ENCODE peak calls at places on chromosomes 11 and 22, in ten cellular contexts. Q is fibroblast of lung, R is testis, K is PC-9, N is heart left ventricle, U is breast epithelium, C is tibial nerve, L is mesendoderm, O is lung, G is OCI-LY7. I is an unnamed sample. For H3K36me3, the result is how much of the 10 kb centered on the place peaks cover.

GRCh38 chr11:114447892-114448291 is 8.6 kb downstream of the REXO2 start:
- DNase-seq in K (no peak), O (no peak), G (no peak), U (no peak), L (no peak), R (no peak), C (no peak), N (no peak), Q (peak), I (no peak)

GRCh38 chr11:126332221-126332711 is 23.2 kb upstream of the ST3GAL4 start:
- DNase-seq in K (peak), G (no peak), Q (peak), L (no peak), U (no peak), N (peak), O (no peak), R (peak), C (peak), I (no peak)

GRCh38 chr11:124113890-124114289 is 1.4 kb upstream of the VWA5A start:
- DNase-seq in L (peak), N (no peak), G (no peak), K (no peak), Q (peak), U (no peak), C (no peak), R (no peak), O (no peak), I (no peak)

GRCh38 chr11:57499983-57500461 is 15.5 kb downstream of the SLC43A1 start:
- DNase-seq in R (no peak), U (no peak), N (no peak), L (no peak), G (no peak), K (no peak), O (no peak), Q (no peak), C (no peak), I (no peak)

GRCh38 chr22:36197601-36198146 is 3.9 kb downstream of the APOL4 start:
- DNase-seq in G (peak), N (no peak), R (peak), O (no peak), U (peak), L (peak), Q (no peak), K (no peak), C (no peak), I (no peak)

GRCh38 chr11:125226701-125227100 is 62.1 kb downstream of the PKNOX2 start:
- DNase-seq in Q (no peak), O (no peak), U (no peak), N (no peak), G (no peak), L (no peak), C (no peak), R (no peak), K (no peak), I (no peak)

GRCh38 chr11:68355471-68355870 is 43.1 kb downstream of the LRP5 start:
- DNase-seq in N (no peak), R (no peak), C (no peak), G (no peak), L (no peak), Q (no peak), K (no peak), U (no peak), O (no peak), I (no peak)

GRCh38 chr11:134560066-134560465 is 148.0 kb upstream of the B3GAT1 start:
- DNase-seq in N (peak), Q (no peak), K (no peak), R (peak), C (no peak), L (no peak), O (peak), U (no peak), G (no peak), I (no peak)

GRCh38 chr22:45183974-45184373 is 20.2 kb downstream of the NUP50 start:
- DNase-seq in Q (no peak), U (no peak), C (no peak), K (no peak), N (no peak), L (no peak), G (no peak), O (no peak), R (no peak), I (no peak)

GRCh38 chr22:32926600-32926999 is 125.1 kb downstream of the TIMP3 start:
- DNase-seq in K (peak), R (no peak), U (no peak), C (no peak), O (no peak), L (peak), N (no peak), G (peak), Q (peak), I (no peak)

GRCh38 chr22:28900379-28900778 is 17.0 kb downstream of the ZNRF3 start:
- DNase-seq in C (no peak), K (no peak), N (no peak), U (no peak), O (no peak), Q (no peak), R (no peak), L (no peak), G (no peak), I (no peak)

GRCh38 chr11:61961570-61962212 is 5.7 kb downstream of the FTH1 start:
- DNase-seq in C (peak), R (peak), U (no peak), K (peak), Q (peak), N (peak), G (no peak), L (no peak), O (no peak), I (no peak)

GRCh38 chr11:57143459-57143858 is 38.3 kb upstream of the LRRC55 start:
- DNase-seq in N (no peak), R (no peak), Q (no peak), U (no peak), K (no peak), O (no peak), C (no peak), G (no peak), L (no peak), I (no peak)

GRCh38 chr22:29167032-29167911 is 38.4 kb upstream of the EMID1 start:
- DNase-seq in L (no peak), O (no peak), U (no peak), R (no peak), C (no peak), Q (no peak), N (no peak), G (peak), K (no peak), I (peak)

GRCh38 chr11:113666584-113666983 is 39.5 kb downstream of the TMPRSS5 start:
- DNase-seq in Q (no peak), K (no peak), O (no peak), C (no peak), L (no peak), N (no peak), U (no peak), G (no peak), R (no peak), I (no peak)

DNA sequence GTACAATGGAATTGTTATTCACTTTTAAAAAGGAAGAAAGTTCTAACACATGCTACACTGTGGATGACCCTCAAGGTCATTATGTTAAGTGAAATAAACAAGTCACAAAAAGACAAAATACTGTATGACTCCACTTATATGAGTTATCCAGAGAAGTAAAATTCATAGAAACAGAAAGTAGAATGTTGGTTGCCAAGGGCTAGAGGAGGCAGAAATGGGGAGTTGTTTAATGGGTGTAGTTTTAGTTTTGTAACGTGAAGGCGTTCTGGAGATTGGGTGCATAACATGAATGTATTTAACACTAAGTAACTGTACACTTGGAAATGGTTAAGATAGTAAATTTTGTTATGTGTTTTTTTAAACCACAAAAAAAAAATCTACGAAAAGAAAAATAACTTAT is 43.8 kb downstream of the CCDC81 start:
- DNase-seq in N (no peak), G (no peak), K (no peak), Q (no peak), C (no peak), U (no peak), R (no peak), L (no peak), O (no peak), I (no peak)
- H3K36me3 ChIP-seq in N (under half), G (under half), K (under half), Q (under half), C (under half), U (under half), R (under half), L (under half), O (under half), I (under half)

GRCh38 chr11:27210509-27210908 is 152.5 kb downstream of the CCDC34 start:
- DNase-seq in N (no peak), Q (no peak), U (no peak), K (no peak), O (no peak), R (no peak), G (no peak), L (no peak), C (no peak), I (no peak)
- H3K27ac ChIP-seq in N (no peak), Q (no peak), U (no peak), K (no peak), O (no peak), R (no peak), G (no peak), L (no peak), C (no peak), I (no peak)

GRCh38 chr11:117371453-117371852 is 43.8 kb downstream of the CEP164 start:
- DNase-seq in O (no peak), K (no peak), Q (no peak), R (no peak), G (no peak), C (no peak), U (no peak), L (no peak), N (no peak), I (no peak)

GRCh38 chr11:117366875-117367274 is 39.2 kb downstream of the CEP164 start:
- DNase-seq in C (no peak), L (no peak), K (no peak), R (no peak), U (no peak), Q (no peak), N (no peak), O (no peak), G (no peak), I (no peak)

GRCh38 chr11:117369521-117369920 is 41.9 kb downstream of the CEP164 start:
- DNase-seq in N (no peak), G (no peak), U (no peak), K (no peak), R (no peak), Q (no peak), L (no peak), C (no peak), O (no peak), I (no peak)

GRCh38 chr11:117361432-117361831 is 33.8 kb downstream of the CEP164 start:
- DNase-seq in L (no peak), Q (no peak), R (no peak), C (no peak), U (no peak), G (no peak), N (no peak), O (no peak), K (no peak), I (no peak)

DNA sequence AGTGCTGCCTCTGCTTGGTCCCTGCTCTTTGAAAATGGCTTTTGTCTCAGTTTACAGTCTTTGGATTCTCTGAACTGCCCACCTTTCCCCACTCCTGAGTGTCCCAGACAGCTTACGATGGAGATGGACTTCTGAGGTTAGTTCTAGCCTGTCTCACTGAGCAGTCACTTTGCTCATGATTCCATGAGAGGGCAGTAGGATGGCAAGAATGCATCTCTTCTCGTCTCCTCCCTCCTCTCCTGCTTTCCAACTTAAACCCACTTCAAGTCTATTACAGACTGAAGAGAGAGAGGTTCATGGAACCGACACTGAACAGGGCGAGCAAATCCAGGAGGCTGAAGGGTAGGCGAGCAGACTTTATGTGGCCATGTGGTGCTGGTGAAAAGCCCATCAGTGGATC is 38.5 kb downstream of the CEP164 start:
- DNase-seq in G (no peak), C (no peak), N (no peak), O (no peak), K (no peak), U (no peak), R (no peak), L (peak), Q (no peak), I (no peak)
- H3K36me3 ChIP-seq in G (half or more), C (half or more), N (half or more), O (under half), K (under half), U (under half), R (under half), L (under half), Q (under half), I (under half)

GRCh38 chr11:630871-631270 is 3.9 kb upstream of the SCT start:
- DNase-seq in N (no peak), K (no peak), O (no peak), C (no peak), Q (no peak), L (no peak), U (no peak), G (no peak), R (no peak), I (no peak)
- H3K27ac ChIP-seq in N (no peak), K (no peak), O (no peak), C (no peak), Q (no peak), L (no peak), U (no peak), G (no peak), R (no peak), I (no peak)